ENCODE peak calls at places on chromosome 18, in ten cellular contexts. One of them, this sample, is unnamed.

GRCh38 chr18:32530947-32531651 is 60.4 kb upstream of the GAREM1 start:
- DNase-seq in IMR-90: peak; percentile 36
- DNase-seq in heart right ventricle: no peak
- DNase-seq in fibroblast of lung: peak; percentile 81
- DNase-seq in sigmoid colon: no peak
- DNase-seq in right atrium auricular region: no peak
- DNase-seq in HepG2: no peak
- DNase-seq in stomach: no peak
- DNase-seq in A549: no peak
- DNase-seq in uterus: no peak
- DNase-seq in this sample: no peak

GRCh38 chr18:354456-354855 is 86.6 kb upstream of the THOC1 start:
- DNase-seq in fibroblast of lung: no peak
- DNase-seq in heart right ventricle: no peak
- DNase-seq in IMR-90: no peak
- DNase-seq in A549: no peak
- DNase-seq in sigmoid colon: no peak
- DNase-seq in HepG2: no peak
- DNase-seq in stomach: no peak
- DNase-seq in right atrium auricular region: no peak
- DNase-seq in uterus: no peak
- DNase-seq in this sample: no peak

GRCh38 chr18:52499646-52500045 is 159.6 kb downstream of the DCC start:
- DNase-seq in fibroblast of lung: no peak
- DNase-seq in right atrium auricular region: no peak
- DNase-seq in sigmoid colon: no peak
- DNase-seq in IMR-90: no peak
- DNase-seq in uterus: no peak
- DNase-seq in A549: peak; percentile 19
- DNase-seq in HepG2: peak; percentile 33
- DNase-seq in stomach: no peak
- DNase-seq in heart right ventricle: no peak
- DNase-seq in this sample: no peak

GRCh38 chr18:32296851-32297250 is 107.0 kb downstream of the MEP1B start:
- DNase-seq in right atrium auricular region: no peak
- DNase-seq in uterus: no peak
- DNase-seq in A549: no peak
- DNase-seq in HepG2: no peak
- DNase-seq in IMR-90: no peak
- DNase-seq in heart right ventricle: no peak
- DNase-seq in sigmoid colon: no peak
- DNase-seq in stomach: no peak
- DNase-seq in fibroblast of lung: no peak
- DNase-seq in this sample: no peak

GRCh38 chr18:26227051-26227672 is 917 bp downstream of the TAF4B start:
- DNase-seq in uterus: no peak
- DNase-seq in right atrium auricular region: no peak
- DNase-seq in stomach: no peak
- DNase-seq in A549: no peak
- DNase-seq in HepG2: no peak
- DNase-seq in IMR-90: no peak
- DNase-seq in sigmoid colon: peak; percentile 62
- DNase-seq in fibroblast of lung: no peak
- DNase-seq in heart right ventricle: peak; percentile 5
- DNase-seq in this sample: no peak

GRCh38 chr18:61248589-61248988 is 84.6 kb upstream of the CDH20 start:
- DNase-seq in heart right ventricle: no peak
- DNase-seq in fibroblast of lung: no peak
- DNase-seq in right atrium auricular region: no peak
- DNase-seq in IMR-90: no peak
- DNase-seq in sigmoid colon: no peak
- DNase-seq in uterus: no peak
- DNase-seq in HepG2: no peak
- DNase-seq in A549: no peak
- DNase-seq in stomach: no peak
- DNase-seq in this sample: no peak

GRCh38 chr18:69647695-69648094 is 247.0 kb downstream of the DOK6 start:
- DNase-seq in heart right ventricle: no peak
- DNase-seq in right atrium auricular region: no peak
- DNase-seq in sigmoid colon: no peak
- DNase-seq in uterus: no peak
- DNase-seq in A549: no peak
- DNase-seq in HepG2: no peak
- DNase-seq in stomach: no peak
- DNase-seq in IMR-90: no peak
- DNase-seq in fibroblast of lung: no peak
- DNase-seq in this sample: no peak

GRCh38 chr18:53935803-53936202 is 288.7 kb downstream of the MBD2 start:
- DNase-seq in stomach: no peak
- DNase-seq in right atrium auricular region: no peak
- DNase-seq in sigmoid colon: no peak
- DNase-seq in fibroblast of lung: no peak
- DNase-seq in IMR-90: no peak
- DNase-seq in heart right ventricle: no peak
- DNase-seq in A549: no peak
- DNase-seq in HepG2: no peak
- DNase-seq in uterus: no peak
- DNase-seq in this sample: no peak

GRCh38 chr18:46609048-46609447 is 48.0 kb downstream of the LOXHD1 start:
- DNase-seq in uterus: no peak
- DNase-seq in fibroblast of lung: no peak
- DNase-seq in right atrium auricular region: no peak
- DNase-seq in stomach: no peak
- DNase-seq in IMR-90: no peak
- DNase-seq in A549: no peak
- DNase-seq in sigmoid colon: no peak
- DNase-seq in HepG2: no peak
- DNase-seq in heart right ventricle: no peak
- DNase-seq in this sample: no peak

GRCh38 chr18:46607926-46608325 is 49.1 kb downstream of the LOXHD1 start:
- DNase-seq in right atrium auricular region: no peak
- DNase-seq in heart right ventricle: no peak
- DNase-seq in A549: no peak
- DNase-seq in HepG2: no peak
- DNase-seq in sigmoid colon: no peak
- DNase-seq in IMR-90: no peak
- DNase-seq in fibroblast of lung: no peak
- DNase-seq in stomach: no peak
- DNase-seq in uterus: no peak
- DNase-seq in this sample: no peak
- TF ChIP-seq CTCF in right atrium auricular region: no peak
- TF ChIP-seq CTCF in heart right ventricle: no peak
- TF ChIP-seq CTCF in A549: no peak
- TF ChIP-seq CTCF in HepG2: no peak
- TF ChIP-seq CTCF in sigmoid colon: no peak
- TF ChIP-seq CTCF in IMR-90: no peak
- TF ChIP-seq CTCF in fibroblast of lung: no peak
- TF ChIP-seq CTCF in stomach: no peak
- TF ChIP-seq CTCF in uterus: no peak
- TF ChIP-seq CTCF in this sample: no peak

DNA sequence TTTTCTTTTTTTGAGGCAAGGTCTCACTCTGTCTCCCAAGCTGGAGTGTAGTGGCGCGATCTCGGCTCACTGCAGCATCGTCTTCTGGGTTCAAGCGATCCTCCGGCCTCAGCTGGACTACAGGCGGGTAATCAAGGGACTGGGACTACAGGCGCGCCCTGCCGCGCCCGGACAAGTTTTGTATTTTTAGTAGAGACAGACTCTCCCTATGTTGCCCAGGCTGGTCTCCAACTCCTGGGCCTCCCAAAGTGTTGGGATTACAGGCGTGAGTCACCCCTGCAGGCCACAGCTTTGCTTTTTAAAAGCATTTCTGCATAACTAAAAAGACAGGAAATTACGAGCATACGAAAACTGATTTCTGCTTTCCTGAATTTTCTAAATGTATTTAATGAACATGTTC is 891 bp upstream of the OSBPL1A start:
- DNase-seq in sigmoid colon: no peak
- DNase-seq in IMR-90: peak; percentile 46
- DNase-seq in uterus: no peak
- DNase-seq in right atrium auricular region: no peak
- DNase-seq in stomach: no peak
- DNase-seq in fibroblast of lung: peak; percentile 68
- DNase-seq in HepG2: no peak
- DNase-seq in A549: no peak
- DNase-seq in heart right ventricle: no peak
- DNase-seq in this sample: no peak
- H3K27ac ChIP-seq in sigmoid colon: peak overlapping the region; percentile 74
- H3K27ac ChIP-seq in IMR-90: peak overlapping the region; percentile 18
- H3K27ac ChIP-seq in uterus: no peak overlapping the region
- H3K27ac ChIP-seq in right atrium auricular region: peak overlapping the region; percentile 80
- H3K27ac ChIP-seq in stomach: peak overlapping the region; percentile 90
- H3K27ac ChIP-seq in fibroblast of lung: no peak overlapping the region
- H3K27ac ChIP-seq in HepG2: no peak overlapping the region
- H3K27ac ChIP-seq in A549: no peak overlapping the region
- H3K27ac ChIP-seq in heart right ventricle: no peak overlapping the region
- H3K27ac ChIP-seq in this sample: no peak overlapping the region

GRCh38 chr18:71485578-71485977 is 1058.6 kb downstream of the CBLN2 start:
- DNase-seq in HepG2: no peak
- DNase-seq in IMR-90: no peak
- DNase-seq in stomach: no peak
- DNase-seq in sigmoid colon: no peak
- DNase-seq in heart right ventricle: no peak
- DNase-seq in right atrium auricular region: no peak
- DNase-seq in fibroblast of lung: peak; percentile 77
- DNase-seq in uterus: no peak
- DNase-seq in A549: no peak
- DNase-seq in this sample: no peak
- H3K9me3 ChIP-seq in HepG2: no peaks in the 10 kb centered on the region
- H3K9me3 ChIP-seq in IMR-90: peaks cover 13% of the 10 kb centered on the region
- H3K9me3 ChIP-seq in stomach: peaks cover 8% of the 10 kb centered on the region
- H3K9me3 ChIP-seq in sigmoid colon: no peaks in the 10 kb centered on the region
- H3K9me3 ChIP-seq in heart right ventricle: no peaks in the 10 kb centered on the region
- H3K9me3 ChIP-seq in right atrium auricular region: no peaks in the 10 kb centered on the region
- H3K9me3 ChIP-seq in fibroblast of lung: no peaks in the 10 kb centered on the region
- H3K9me3 ChIP-seq in uterus: no peaks in the 10 kb centered on the region
- H3K9me3 ChIP-seq in A549: no peaks in the 10 kb centered on the region
- H3K9me3 ChIP-seq in this sample: no peaks in the 10 kb centered on the region

GRCh38 chr18:9683418-9684396 is 24.4 kb upstream of the RAB31 start:
- DNase-seq in heart right ventricle: peak; percentile 29
- DNase-seq in sigmoid colon: no peak
- DNase-seq in stomach: peak; percentile 49
- DNase-seq in A549: no peak
- DNase-seq in IMR-90: peak; percentile 70
- DNase-seq in HepG2: peak; percentile 26
- DNase-seq in right atrium auricular region: no peak
- DNase-seq in fibroblast of lung: peak; percentile 75
- DNase-seq in uterus: peak; percentile 64
- DNase-seq in this sample: no peak
- TF ChIP-seq CTCF in heart right ventricle: peak; percentile 16
- TF ChIP-seq CTCF in sigmoid colon: peak; percentile 42
- TF ChIP-seq CTCF in stomach: peak; percentile 11
- TF ChIP-seq CTCF in A549: peak; percentile 59
- TF ChIP-seq CTCF in IMR-90: peak; percentile 58
- TF ChIP-seq CTCF in HepG2: peak; percentile 69
- TF ChIP-seq CTCF in right atrium auricular region: no peak
- TF ChIP-seq CTCF in fibroblast of lung: peak; percentile 51
- TF ChIP-seq CTCF in uterus: peak; percentile 65
- TF ChIP-seq CTCF in this sample: no peak

GRCh38 chr18:36127866-36128845 is 984 bp downstream of the SLC39A6 start:
- DNase-seq in stomach: no peak
- DNase-seq in fibroblast of lung: peak; percentile 47
- DNase-seq in uterus: no peak
- DNase-seq in IMR-90: peak; percentile 69
- DNase-seq in right atrium auricular region: no peak
- DNase-seq in heart right ventricle: peak; percentile 14
- DNase-seq in HepG2: peak; percentile 23
- DNase-seq in A549: no peak
- DNase-seq in sigmoid colon: no peak
- DNase-seq in this sample: no peak
- H3K27ac ChIP-seq in stomach: peak overlapping the region; percentile 98
- H3K27ac ChIP-seq in fibroblast of lung: peak overlapping the region; percentile 48
- H3K27ac ChIP-seq in uterus: peak overlapping the region; percentile 100
- H3K27ac ChIP-seq in IMR-90: peak overlapping the region; percentile 82
- H3K27ac ChIP-seq in right atrium auricular region: peak overlapping the region; percentile 97
- H3K27ac ChIP-seq in heart right ventricle: peak overlapping the region; percentile 99
- H3K27ac ChIP-seq in HepG2: no peak overlapping the region
- H3K27ac ChIP-seq in A549: peak overlapping the region; percentile 98
- H3K27ac ChIP-seq in sigmoid colon: peak overlapping the region; percentile 98
- H3K27ac ChIP-seq in this sample: no peak overlapping the region

GRCh38 chr18:76750269-76750668 is 72.1 kb upstream of the ZNF236 start:
- DNase-seq in fibroblast of lung: no peak
- DNase-seq in right atrium auricular region: no peak
- DNase-seq in A549: no peak
- DNase-seq in sigmoid colon: no peak
- DNase-seq in heart right ventricle: no peak
- DNase-seq in uterus: no peak
- DNase-seq in stomach: no peak
- DNase-seq in HepG2: no peak
- DNase-seq in IMR-90: no peak
- DNase-seq in this sample: no peak
- H3K9me3 ChIP-seq in fibroblast of lung: no peaks in the 10 kb centered on the region
- H3K9me3 ChIP-seq in right atrium auricular region: peaks cover 7% of the 10 kb centered on the region
- H3K9me3 ChIP-seq in A549: no peaks in the 10 kb centered on the region
- H3K9me3 ChIP-seq in sigmoid colon: peaks cover 8% of the 10 kb centered on the region
- H3K9me3 ChIP-seq in heart right ventricle: peaks cover 23% of the 10 kb centered on the region
- H3K9me3 ChIP-seq in uterus: peaks cover 4% of the 10 kb centered on the region
- H3K9me3 ChIP-seq in stomach: peaks cover 10% of the 10 kb centered on the region
- H3K9me3 ChIP-seq in HepG2: peaks cover 29% of the 10 kb centered on the region
- H3K9me3 ChIP-seq in IMR-90: peaks cover 8% of the 10 kb centered on the region
- H3K9me3 ChIP-seq in this sample: peaks cover 25% of the 10 kb centered on the region